ENCODE peak calls at places on chromosomes 3 and 15, in ten cellular contexts. One of them, this sample, is unnamed.

GRCh38 chr15:64476550-64476949 is 16.2 kb downstream of the ZNF609 start:
- DNase-seq in dorsolateral prefrontal cortex: no peak
- DNase-seq in aorta: no peak
- DNase-seq in cardiac muscle cell: no peak
- DNase-seq in transverse colon: no peak
- DNase-seq in K562: no peak
- DNase-seq in AG04450: no peak
- DNase-seq in psoas muscle: no peak
- DNase-seq in esophagus squamous epithelium: no peak
- DNase-seq in CD8-positive, alpha-beta memory T cell: no peak
- DNase-seq in this sample: no peak

GRCh38 chr3:6861989-6862879 is 1.3 kb downstream of the GRM7 start:
- DNase-seq in AG04450: no peak
- DNase-seq in dorsolateral prefrontal cortex: no peak
- DNase-seq in K562: no peak
- DNase-seq in aorta: no peak
- DNase-seq in transverse colon: no peak
- DNase-seq in psoas muscle: no peak
- DNase-seq in cardiac muscle cell: no peak
- DNase-seq in esophagus squamous epithelium: no peak
- DNase-seq in CD8-positive, alpha-beta memory T cell: no peak
- DNase-seq in this sample: no peak

GRCh38 chr3:33392703-33393125 is 47.5 kb downstream of the UBP1 start:
- DNase-seq in AG04450: peak
- DNase-seq in esophagus squamous epithelium: no peak
- DNase-seq in K562: no peak
- DNase-seq in cardiac muscle cell: peak
- DNase-seq in psoas muscle: no peak
- DNase-seq in dorsolateral prefrontal cortex: no peak
- DNase-seq in aorta: no peak
- DNase-seq in transverse colon: no peak
- DNase-seq in CD8-positive, alpha-beta memory T cell: no peak
- DNase-seq in this sample: no peak

GRCh38 chr15:34501131-34501530 is 63.5 kb upstream of the GOLGA8A start:
- DNase-seq in AG04450: no peak
- DNase-seq in cardiac muscle cell: peak
- DNase-seq in K562: no peak
- DNase-seq in psoas muscle: no peak
- DNase-seq in transverse colon: no peak
- DNase-seq in esophagus squamous epithelium: no peak
- DNase-seq in aorta: no peak
- DNase-seq in CD8-positive, alpha-beta memory T cell: no peak
- DNase-seq in dorsolateral prefrontal cortex: no peak
- DNase-seq in this sample: no peak

GRCh38 chr15:75024102-75024636 is 779 bp downstream of the PPCDC start:
- DNase-seq in cardiac muscle cell: peak
- DNase-seq in dorsolateral prefrontal cortex: no peak
- DNase-seq in esophagus squamous epithelium: no peak
- DNase-seq in K562: peak
- DNase-seq in psoas muscle: no peak
- DNase-seq in AG04450: no peak
- DNase-seq in CD8-positive, alpha-beta memory T cell: no peak
- DNase-seq in aorta: no peak
- DNase-seq in transverse colon: no peak
- DNase-seq in this sample: no peak

GRCh38 chr3:175940243-175940642 is 1081.1 kb downstream of the NAALADL2 start:
- DNase-seq in cardiac muscle cell: no peak
- DNase-seq in psoas muscle: no peak
- DNase-seq in aorta: no peak
- DNase-seq in K562: no peak
- DNase-seq in AG04450: no peak
- DNase-seq in dorsolateral prefrontal cortex: no peak
- DNase-seq in esophagus squamous epithelium: no peak
- DNase-seq in transverse colon: no peak
- DNase-seq in CD8-positive, alpha-beta memory T cell: no peak
- DNase-seq in this sample: no peak

GRCh38 chr15:85607141-85607806 is 187.5 kb downstream of the KLHL25 start:
- DNase-seq in CD8-positive, alpha-beta memory T cell: no peak
- DNase-seq in psoas muscle: no peak
- DNase-seq in AG04450: no peak
- DNase-seq in dorsolateral prefrontal cortex: no peak
- DNase-seq in K562: no peak
- DNase-seq in cardiac muscle cell: no peak
- DNase-seq in aorta: no peak
- DNase-seq in transverse colon: no peak
- DNase-seq in esophagus squamous epithelium: no peak
- DNase-seq in this sample: no peak

GRCh38 chr15:34799149-34799824 is 3.9 kb upstream of the ACTC1 start:
- DNase-seq in AG04450: no peak
- DNase-seq in K562: peak
- DNase-seq in esophagus squamous epithelium: no peak
- DNase-seq in dorsolateral prefrontal cortex: no peak
- DNase-seq in psoas muscle: peak
- DNase-seq in transverse colon: no peak
- DNase-seq in CD8-positive, alpha-beta memory T cell: no peak
- DNase-seq in aorta: peak
- DNase-seq in cardiac muscle cell: peak
- DNase-seq in this sample: no peak

GRCh38 chr3:32613183-32613582 is 42.5 kb upstream of the DYNC1LI1 start:
- DNase-seq in K562: no peak
- DNase-seq in esophagus squamous epithelium: no peak
- DNase-seq in AG04450: no peak
- DNase-seq in transverse colon: no peak
- DNase-seq in CD8-positive, alpha-beta memory T cell: no peak
- DNase-seq in cardiac muscle cell: no peak
- DNase-seq in psoas muscle: no peak
- DNase-seq in aorta: no peak
- DNase-seq in dorsolateral prefrontal cortex: no peak
- DNase-seq in this sample: no peak

GRCh38 chr3:14317057-14317553 is 85.3 kb upstream of the SLC6A6 start:
- DNase-seq in transverse colon: no peak
- DNase-seq in esophagus squamous epithelium: no peak
- DNase-seq in CD8-positive, alpha-beta memory T cell: no peak
- DNase-seq in aorta: no peak
- DNase-seq in cardiac muscle cell: peak
- DNase-seq in dorsolateral prefrontal cortex: no peak
- DNase-seq in psoas muscle: no peak
- DNase-seq in AG04450: no peak
- DNase-seq in K562: no peak
- DNase-seq in this sample: no peak

GRCh38 chr15:81930582-81931369 is 115.0 kb downstream of the MEX3B start:
- DNase-seq in transverse colon: peak
- DNase-seq in esophagus squamous epithelium: no peak
- DNase-seq in CD8-positive, alpha-beta memory T cell: no peak
- DNase-seq in dorsolateral prefrontal cortex: no peak
- DNase-seq in aorta: no peak
- DNase-seq in AG04450: no peak
- DNase-seq in K562: no peak
- DNase-seq in cardiac muscle cell: no peak
- DNase-seq in psoas muscle: no peak
- DNase-seq in this sample: no peak

GRCh38 chr3:112199622-112200316 is 66.7 kb upstream of the GCSAM start:
- DNase-seq in esophagus squamous epithelium: no peak
- DNase-seq in cardiac muscle cell: no peak
- DNase-seq in CD8-positive, alpha-beta memory T cell: no peak
- DNase-seq in aorta: no peak
- DNase-seq in dorsolateral prefrontal cortex: no peak
- DNase-seq in psoas muscle: no peak
- DNase-seq in AG04450: no peak
- DNase-seq in K562: no peak
- DNase-seq in transverse colon: no peak
- DNase-seq in this sample: no peak

GRCh38 chr3:157532529-157533297 is 29.5 kb upstream of the VEPH1 start:
- DNase-seq in transverse colon: no peak
- DNase-seq in psoas muscle: no peak
- DNase-seq in dorsolateral prefrontal cortex: no peak
- DNase-seq in aorta: no peak
- DNase-seq in K562: peak
- DNase-seq in esophagus squamous epithelium: no peak
- DNase-seq in CD8-positive, alpha-beta memory T cell: no peak
- DNase-seq in AG04450: peak
- DNase-seq in cardiac muscle cell: peak
- DNase-seq in this sample: no peak

GRCh38 chr3:114506622-114507300 is 212.9 kb downstream of the TIGIT start:
- DNase-seq in transverse colon: no peak
- DNase-seq in cardiac muscle cell: no peak
- DNase-seq in aorta: no peak
- DNase-seq in dorsolateral prefrontal cortex: no peak
- DNase-seq in AG04450: no peak
- DNase-seq in CD8-positive, alpha-beta memory T cell: no peak
- DNase-seq in K562: no peak
- DNase-seq in psoas muscle: no peak
- DNase-seq in esophagus squamous epithelium: no peak
- DNase-seq in this sample: no peak
- H3K27ac ChIP-seq in transverse colon: no peak
- H3K27ac ChIP-seq in cardiac muscle cell: no peak
- H3K27ac ChIP-seq in aorta: peak
- H3K27ac ChIP-seq in dorsolateral prefrontal cortex: no peak
- H3K27ac ChIP-seq in AG04450: peak
- H3K27ac ChIP-seq in CD8-positive, alpha-beta memory T cell: no peak
- H3K27ac ChIP-seq in K562: no peak
- H3K27ac ChIP-seq in psoas muscle: peak
- H3K27ac ChIP-seq in esophagus squamous epithelium: no peak
- H3K27ac ChIP-seq in this sample: no peak

DNA sequence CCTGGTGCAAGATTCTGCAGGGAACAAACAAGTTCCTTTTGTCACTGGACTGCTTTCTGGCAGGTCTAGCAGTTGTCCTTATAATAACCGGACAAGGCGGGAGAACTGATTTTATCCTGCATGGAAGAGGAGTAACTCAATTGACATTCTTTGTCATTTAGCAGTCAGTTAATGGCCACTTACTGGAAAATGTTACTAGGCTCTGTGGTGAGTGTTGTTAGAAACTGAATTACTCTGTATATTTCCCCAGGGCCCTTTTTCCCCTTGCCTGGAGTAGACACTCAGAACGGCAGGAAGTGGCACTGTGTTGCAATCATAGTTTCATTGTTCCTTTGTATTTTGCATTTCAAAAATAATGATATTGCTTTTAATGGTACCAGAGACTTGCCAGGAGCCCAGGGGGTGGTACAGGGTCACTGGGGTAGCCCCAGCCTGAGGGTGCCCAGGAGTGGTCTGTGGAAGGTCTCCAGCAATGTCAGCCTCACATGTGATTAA is 318.6 kb upstream of the LRRFIP2 start:
- DNase-seq in dorsolateral prefrontal cortex: no peak
- DNase-seq in AG04450: no peak
- DNase-seq in transverse colon: no peak
- DNase-seq in esophagus squamous epithelium: no peak
- DNase-seq in CD8-positive, alpha-beta memory T cell: no peak
- DNase-seq in psoas muscle: no peak
- DNase-seq in cardiac muscle cell: peak
- DNase-seq in aorta: no peak
- DNase-seq in K562: no peak
- DNase-seq in this sample: no peak
- H3K27ac ChIP-seq in dorsolateral prefrontal cortex: peak
- H3K27ac ChIP-seq in AG04450: no peak
- H3K27ac ChIP-seq in transverse colon: peak
- H3K27ac ChIP-seq in esophagus squamous epithelium: peak
- H3K27ac ChIP-seq in CD8-positive, alpha-beta memory T cell: no peak
- H3K27ac ChIP-seq in psoas muscle: no peak
- H3K27ac ChIP-seq in cardiac muscle cell: no peak
- H3K27ac ChIP-seq in aorta: peak
- H3K27ac ChIP-seq in K562: no peak
- H3K27ac ChIP-seq in this sample: no peak

DNA sequence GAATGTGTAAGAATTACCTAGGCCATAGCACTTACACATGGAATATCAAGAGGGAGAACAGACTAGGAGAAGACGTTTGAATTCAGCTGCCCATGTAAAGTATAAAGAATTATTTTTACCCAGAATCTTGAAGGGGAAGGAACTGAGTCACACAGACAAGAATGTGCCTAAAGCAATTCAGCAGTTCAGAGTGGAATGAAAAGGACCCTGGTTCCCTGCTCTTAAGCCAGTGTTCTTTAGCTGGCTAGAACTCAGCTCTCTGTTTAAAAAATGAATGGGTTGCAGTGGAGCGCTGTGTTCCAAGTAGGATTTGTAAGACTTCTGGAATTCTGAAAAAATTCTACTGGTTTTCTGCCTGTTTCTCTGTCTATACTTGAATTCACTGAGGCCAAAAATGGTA is 440.2 kb downstream of the LPP start:
- DNase-seq in transverse colon: no peak
- DNase-seq in dorsolateral prefrontal cortex: no peak
- DNase-seq in psoas muscle: no peak
- DNase-seq in AG04450: peak
- DNase-seq in CD8-positive, alpha-beta memory T cell: no peak
- DNase-seq in aorta: no peak
- DNase-seq in cardiac muscle cell: peak
- DNase-seq in K562: no peak
- DNase-seq in esophagus squamous epithelium: no peak
- DNase-seq in this sample: peak
- H3K27ac ChIP-seq in transverse colon: peak
- H3K27ac ChIP-seq in dorsolateral prefrontal cortex: no peak
- H3K27ac ChIP-seq in psoas muscle: peak
- H3K27ac ChIP-seq in AG04450: no peak
- H3K27ac ChIP-seq in CD8-positive, alpha-beta memory T cell: no peak
- H3K27ac ChIP-seq in aorta: no peak
- H3K27ac ChIP-seq in cardiac muscle cell: no peak
- H3K27ac ChIP-seq in K562: no peak
- H3K27ac ChIP-seq in esophagus squamous epithelium: peak
- H3K27ac ChIP-seq in this sample: no peak

DNA sequence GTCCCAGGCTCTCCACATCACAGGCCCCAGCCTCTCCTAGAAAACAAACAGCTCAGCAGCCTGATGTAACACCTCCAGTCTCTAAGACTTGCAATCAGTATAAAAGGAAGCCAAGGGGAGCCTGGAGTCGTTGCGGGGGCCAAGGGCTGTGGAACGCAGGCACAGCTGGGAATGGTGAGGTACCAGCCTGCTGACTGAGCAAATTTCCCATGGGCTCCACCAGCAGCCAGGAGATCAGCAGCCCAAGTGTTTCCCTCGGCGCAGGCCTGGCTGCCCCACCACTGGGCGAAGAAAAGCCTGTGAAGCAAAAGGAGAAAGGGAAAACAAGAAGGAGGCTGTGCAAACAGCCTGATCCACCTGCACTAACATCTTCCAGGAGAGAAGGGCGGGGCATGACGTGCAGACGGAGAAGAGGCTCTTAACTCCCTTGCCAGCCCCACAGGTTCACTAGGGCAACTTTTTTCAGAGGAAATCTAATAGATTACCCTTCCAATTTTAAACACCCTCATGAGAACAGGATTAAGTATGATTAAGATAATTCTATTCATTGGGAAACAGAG is 155.2 kb downstream of the SHQ1 start:
- DNase-seq in psoas muscle: no peak
- DNase-seq in cardiac muscle cell: no peak
- DNase-seq in aorta: no peak
- DNase-seq in transverse colon: peak
- DNase-seq in CD8-positive, alpha-beta memory T cell: no peak
- DNase-seq in AG04450: no peak
- DNase-seq in K562: no peak
- DNase-seq in esophagus squamous epithelium: no peak
- DNase-seq in dorsolateral prefrontal cortex: no peak
- DNase-seq in this sample: no peak
- H3K27ac ChIP-seq in psoas muscle: no peak
- H3K27ac ChIP-seq in cardiac muscle cell: no peak
- H3K27ac ChIP-seq in aorta: no peak
- H3K27ac ChIP-seq in transverse colon: no peak
- H3K27ac ChIP-seq in CD8-positive, alpha-beta memory T cell: no peak
- H3K27ac ChIP-seq in AG04450: no peak
- H3K27ac ChIP-seq in K562: no peak
- H3K27ac ChIP-seq in esophagus squamous epithelium: no peak
- H3K27ac ChIP-seq in dorsolateral prefrontal cortex: no peak
- H3K27ac ChIP-seq in this sample: no peak

This sample was measured in substantia nigra.